ENCODE peak calls at places on chromosome 19, in eight cellular contexts. W, D, Y, H, N, E, Q and P are unnamed samples.

GRCh38 chr19:15936950-15937349 is 2.6 kb upstream of the CYP4F11 start:
- DNase-seq in Q (no peak), D (no peak), Y (no peak), H (no peak), N (no peak), W (no peak), E (no peak), P (no peak)

GRCh38 chr19:1277061-1277460 is 1.7 kb downstream of the FAM174C start:
- DNase-seq in D (no peak), Y (no peak), N (no peak), H (no peak), W (no peak), Q (no peak), E (no peak), P (no peak)

GRCh38 chr19:20858861-20859260 is 64.2 kb upstream of the ZNF85 start:
- DNase-seq in E (no peak), H (no peak), N (no peak), W (no peak), Y (no peak), Q (no peak), D (peak), P (no peak)

GRCh38 chr19:3163230-3163886 is 15.2 kb upstream of the S1PR4 start:
- DNase-seq in D (peak), E (no peak), W (peak), N (peak), Y (no peak), H (peak), Q (peak), P (peak)

GRCh38 chr19:30312582-30313352 is 59.4 kb upstream of the ZNF536 start:
- DNase-seq in D (peak), Q (no peak), E (no peak), W (no peak), Y (no peak), N (no peak), H (no peak), P (no peak)

GRCh38 chr19:10286803-10287737 is at the start of gene ICAM4:
- DNase-seq in Y (no peak), W (no peak), H (peak), N (peak), Q (no peak), D (peak), E (no peak), P (no peak)

GRCh38 chr19:2164020-2164988 is 571 bp downstream of the DOT1L start:
- DNase-seq in H (no peak), W (no peak), N (peak), E (no peak), D (peak), Y (no peak), Q (no peak), P (no peak)

GRCh38 chr19:12721656-12722565 is 1.8 kb downstream of the TNPO2 start:
- DNase-seq in W (peak), D (peak), H (peak), E (no peak), N (peak), Y (no peak), Q (no peak), P (peak)

GRCh38 chr19:39941615-39942507 is 7.4 kb upstream of the FCGBP start:
- DNase-seq in W (peak), N (peak), H (no peak), E (peak), Q (no peak), D (no peak), Y (no peak), P (peak)

GRCh38 chr19:47168065-47168464 is 37.4 kb downstream of the SAE1 start:
- DNase-seq in W (no peak), N (no peak), D (no peak), E (no peak), Y (no peak), H (no peak), Q (no peak), P (no peak)

GRCh38 chr19:39971380-39971841 is 446 bp downstream of the PSMC4 start:
- DNase-seq in E (no peak), W (peak), Y (no peak), H (no peak), N (no peak), D (peak), Q (no peak), P (no peak)

GRCh38 chr19:46373573-46374359 is 26.9 kb downstream of the PPP5C start:
- DNase-seq in H (peak), W (peak), Y (peak), D (peak), Q (no peak), N (no peak), E (no peak), P (peak)

GRCh38 chr19:17932485-17933338 is at the start of gene CCDC124:
- DNase-seq in D (peak), Q (peak), N (peak), E (peak), W (peak), H (peak), Y (peak), P (peak)

GRCh38 chr19:32178841-32179410 is 166.5 kb upstream of the ZNF507 start:
- DNase-seq in W (no peak), Q (no peak), H (no peak), E (no peak), Y (no peak), D (no peak), N (no peak), P (no peak)

GRCh38 chr19:45770192-45771101 is 1.4 kb upstream of the SIX5 start:
- DNase-seq in D (peak), Q (peak), N (peak), E (peak), H (peak), Y (peak), W (peak), P (peak)

GRCh38 chr19:49427855-49428546 is 2.8 kb downstream of the GFY start:
- DNase-seq in H (peak), W (no peak), E (no peak), D (peak), Y (no peak), Q (no peak), N (no peak), P (no peak)

GRCh38 chr19:46990998-46991676 is 28.5 kb upstream of the NPAS1 start:
- DNase-seq in Y (no peak), D (peak), Q (no peak), E (peak), H (peak), N (peak), W (peak), P (peak)

GRCh38 chr19:6229951-6230712 is 49.6 kb downstream of the MLLT1 start:
- DNase-seq in Q (no peak), E (no peak), D (no peak), H (no peak), Y (no peak), N (no peak), W (no peak), P (no peak)

GRCh38 chr19:19403373-19403901 is 2.0 kb upstream of the GATAD2A start:
- DNase-seq in E (no peak), Y (no peak), Q (no peak), W (peak), D (no peak), H (no peak), N (peak), P (peak)

GRCh38 chr19:46748325-46749109 is 2.3 kb upstream of the STRN4 start:
- DNase-seq in N (peak), Y (no peak), H (peak), W (peak), E (no peak), Q (peak), D (peak), P (no peak)

GRCh38 chr19:40294560-40294959 is 9.4 kb upstream of the AKT2 start:
- DNase-seq in Y (no peak), N (no peak), W (no peak), E (no peak), Q (no peak), D (no peak), H (no peak), P (no peak)

GRCh38 chr19:8363803-8364771 is at the start of gene ANGPTL4:
- DNase-seq in Y (no peak), N (peak), H (peak), Q (no peak), E (no peak), W (peak), D (peak), P (peak)

GRCh38 chr19:55341191-55342043 is 1.7 kb downstream of the KMT5C start:
- DNase-seq in Q (no peak), H (peak), E (no peak), W (peak), Y (no peak), D (peak), N (peak), P (peak)

GRCh38 chr19:18867751-18868150 is 28.2 kb downstream of the CERS1 start:
- DNase-seq in E (no peak), Q (no peak), N (no peak), W (no peak), H (no peak), D (no peak), Y (no peak), P (no peak)

GRCh38 chr19:43464089-43464775 is 1.2 kb downstream of the LYPD3 start:
- DNase-seq in N (no peak), H (peak), E (no peak), Y (peak), Q (no peak), D (no peak), W (no peak), P (no peak)

GRCh38 chr19:16078759-16079707 is 2.7 kb downstream of the TPM4 start:
- DNase-seq in D (peak), N (peak), Y (no peak), W (peak), H (peak), Q (no peak), E (peak), P (peak)

GRCh38 chr19:55766466-55766865 is 2.5 kb upstream of the RFPL4AL1 start:
- DNase-seq in Q (no peak), H (no peak), E (no peak), W (no peak), D (no peak), N (no peak), Y (no peak), P (no peak)

GRCh38 chr19:47094557-47095517 is 18.7 kb downstream of the ZC3H4 start:
- DNase-seq in W (no peak), E (no peak), D (no peak), H (no peak), Y (no peak), N (peak), Q (no peak), P (no peak)

GRCh38 chr19:4360081-4360569 is 16.8 kb downstream of the MPND start:
- DNase-seq in D (no peak), H (no peak), Y (no peak), E (no peak), W (no peak), Q (no peak), N (no peak), P (no peak)

GRCh38 chr19:44597131-44597491 is 16.3 kb upstream of the IGSF23 start:
- DNase-seq in W (no peak), Y (no peak), Q (no peak), D (no peak), E (no peak), H (no peak), N (no peak), P (no peak)

GRCh38 chr19:49997709-49998108 is 27.5 kb downstream of the VRK3 start:
- DNase-seq in H (peak), E (no peak), W (peak), Y (no peak), Q (no peak), D (peak), N (peak), P (no peak)

GRCh38 chr19:5823579-5824281 is 15.8 kb downstream of the FUT6 start:
- DNase-seq in Q (no peak), H (peak), N (no peak), E (no peak), D (peak), W (no peak), Y (no peak), P (no peak)

GRCh38 chr19:18919086-18919894 is at the start of the genes COPE and DDX49:
- DNase-seq in H (peak), D (peak), W (peak), Q (peak), E (peak), N (peak), Y (peak), P (peak)

GRCh38 chr19:49766938-49767315 is at the start of gene AP2A1:
- DNase-seq in N (no peak), W (no peak), Q (no peak), E (no peak), D (no peak), Y (no peak), H (no peak), P (no peak)

GRCh38 chr19:39919976-39920375 is 14.5 kb downstream of the FCGBP start:
- DNase-seq in Q (no peak), D (no peak), N (no peak), H (no peak), E (no peak), Y (no peak), W (no peak), P (no peak)

GRCh38 chr19:45442927-45443461 is 19.3 kb upstream of the ERCC1 start:
- DNase-seq in Q (no peak), N (peak), E (no peak), H (peak), Y (no peak), D (peak), W (peak), P (peak)

GRCh38 chr19:17584132-17584531 is 28.7 kb downstream of the COLGALT1 start:
- DNase-seq in Q (no peak), Y (no peak), W (no peak), D (no peak), E (no peak), N (no peak), H (no peak), P (no peak)

GRCh38 chr19:3154957-3155736 is 19.3 kb downstream of the GNA15 start:
- DNase-seq in Y (peak), D (no peak), W (peak), H (peak), E (peak), Q (peak), N (peak), P (peak)

DNA sequence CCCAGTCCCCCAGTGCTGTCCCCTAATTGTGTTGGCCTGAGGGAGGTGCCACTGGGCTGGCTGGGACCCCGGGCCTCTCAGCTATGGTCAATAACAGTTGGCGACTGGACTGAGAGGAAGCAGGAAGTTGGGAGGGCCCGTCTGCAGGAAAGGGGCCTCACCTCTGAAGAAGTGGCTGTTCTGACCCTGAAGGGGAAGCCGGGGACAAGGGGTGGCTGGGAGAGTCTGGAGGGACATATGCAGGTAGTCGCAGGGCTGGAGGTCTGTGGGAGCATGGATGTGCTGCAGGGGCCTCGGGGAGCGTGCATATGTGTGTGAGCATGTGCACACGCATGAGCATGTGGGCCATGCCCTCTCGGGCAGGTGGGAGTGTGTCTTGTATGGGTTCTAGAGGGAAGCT is 5.9 kb downstream of the PKN1 start:
- DNase-seq in W (no peak), E (no peak), Q (no peak), Y (no peak), H (no peak), N (no peak), D (no peak), P (no peak)
- TF ChIP-seq CTCF in W (no peak), E (no peak), Q (no peak), Y (no peak), H (no peak), N (no peak), D (no peak), P (no peak)

GRCh38 chr19:42362342-42362741 is 27.8 kb downstream of the CNFN start:
- DNase-seq in H (no peak), D (no peak), W (no peak), Y (no peak), Q (no peak), N (no peak), E (no peak), P (no peak)
- H3K4me3 ChIP-seq in H (no peak), D (no peak), W (no peak), Y (no peak), Q (no peak), N (no peak), E (no peak), P (no peak)

GRCh38 chr19:38714354-38714778 is 29.9 kb downstream of the CAPN12 start:
- DNase-seq in Q (no peak), W (no peak), D (no peak), N (no peak), E (no peak), H (no peak), Y (no peak), P (no peak)

GRCh38 chr19:38713865-38714264 is 30.4 kb downstream of the CAPN12 start:
- DNase-seq in N (no peak), Y (no peak), Q (no peak), W (no peak), E (no peak), H (no peak), D (no peak), P (no peak)

GRCh38 chr19:38717051-38717450 is 27.2 kb downstream of the CAPN12 start:
- DNase-seq in D (no peak), H (no peak), Y (no peak), E (no peak), N (no peak), W (no peak), Q (no peak), P (no peak)

GRCh38 chr19:38713227-38713649 is 31.0 kb downstream of the CAPN12 start:
- DNase-seq in N (peak), W (no peak), Q (no peak), H (no peak), Y (no peak), E (no peak), D (no peak), P (no peak)

DNA sequence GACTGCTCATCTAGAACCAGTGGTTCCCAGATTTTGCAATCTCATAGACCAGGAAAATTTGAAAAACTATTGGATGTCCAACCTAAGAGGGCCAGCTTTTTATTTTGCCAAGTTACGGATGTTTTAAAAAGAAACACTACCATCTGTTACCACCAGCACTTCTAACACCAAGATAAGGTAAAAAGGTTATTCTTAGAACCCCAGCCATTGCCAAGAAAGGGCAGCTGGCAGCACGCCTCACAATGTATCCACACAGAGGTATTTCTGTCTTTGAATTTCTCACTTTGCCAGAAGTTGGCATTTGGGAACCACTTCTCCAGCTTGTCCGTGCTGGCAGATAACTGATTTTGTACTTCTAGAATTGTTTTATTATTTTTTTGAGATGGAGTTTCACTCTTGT is 28.7 kb downstream of the CAPN12 start:
- DNase-seq in Q (no peak), N (no peak), E (no peak), Y (no peak), D (no peak), W (no peak), H (no peak), P (no peak)
- TF ChIP-seq CTCF in Q (no peak), N (no peak), E (no peak), Y (no peak), D (no peak), W (no peak), H (no peak), P (no peak)

GRCh38 chr19:42270346-42271044 is 1.4 kb downstream of the CIC start:
- DNase-seq in E (no peak), H (no peak), W (peak), Q (peak), D (no peak), N (peak), Y (no peak), P (peak)
- H3K4me3 ChIP-seq in E (peak), H (peak), W (peak), Q (peak), D (peak), N (peak), Y (peak), P (peak)

GRCh38 chr19:51786651-51787494 is 8.1 kb upstream of the FPR3 start:
- DNase-seq in H (no peak), Y (no peak), E (no peak), N (no peak), D (no peak), W (no peak), Q (no peak), P (no peak)

GRCh38 chr19:51784922-51785690 is 9.9 kb upstream of the FPR3 start:
- DNase-seq in W (peak), H (no peak), Y (no peak), E (no peak), N (peak), Q (no peak), D (peak), P (no peak)

GRCh38 chr19:51779703-51780102 is 15.3 kb upstream of the FPR3 start:
- DNase-seq in W (no peak), Q (no peak), H (no peak), N (no peak), E (no peak), D (no peak), Y (no peak), P (no peak)

GRCh38 chr19:51784109-51784785 is 10.7 kb upstream of the FPR3 start:
- DNase-seq in H (no peak), E (no peak), D (no peak), Q (no peak), N (peak), Y (no peak), W (no peak), P (no peak)

DNA sequence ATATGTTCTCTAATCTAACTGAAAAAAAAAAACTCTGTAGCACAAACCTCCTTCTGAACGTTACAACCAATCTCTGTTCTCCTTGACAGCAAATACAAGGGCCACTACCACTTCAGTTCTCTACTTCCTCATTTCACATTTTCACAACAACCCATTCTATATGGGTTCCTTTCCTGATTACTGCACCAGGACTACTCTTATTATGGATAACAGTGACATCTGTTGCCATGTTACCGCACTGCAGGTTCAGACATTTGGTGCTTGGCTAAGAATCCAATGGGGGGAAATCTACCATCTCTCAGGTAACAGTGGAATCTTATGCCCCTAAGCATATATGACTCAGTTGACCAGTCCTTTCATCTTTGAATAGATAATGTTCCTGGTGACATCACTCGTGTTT is 11.6 kb upstream of the FPR3 start:
- DNase-seq in H (no peak), Y (no peak), N (peak), W (peak), Q (no peak), D (peak), E (no peak), P (no peak)
- TF ChIP-seq CTCF in H (peak), Y (no peak), N (peak), W (peak), Q (no peak), D (peak), E (no peak), P (peak)

GRCh38 chr19:34309368-34310138 is 55.2 kb downstream of the GARRE1 start:
- DNase-seq in N (no peak), E (no peak), W (no peak), H (no peak), Q (no peak), D (no peak), Y (no peak), P (no peak)
- H3K4me3 ChIP-seq in N (no peak), E (no peak), W (no peak), H (no peak), Q (no peak), D (no peak), Y (no peak), P (no peak)

DNA sequence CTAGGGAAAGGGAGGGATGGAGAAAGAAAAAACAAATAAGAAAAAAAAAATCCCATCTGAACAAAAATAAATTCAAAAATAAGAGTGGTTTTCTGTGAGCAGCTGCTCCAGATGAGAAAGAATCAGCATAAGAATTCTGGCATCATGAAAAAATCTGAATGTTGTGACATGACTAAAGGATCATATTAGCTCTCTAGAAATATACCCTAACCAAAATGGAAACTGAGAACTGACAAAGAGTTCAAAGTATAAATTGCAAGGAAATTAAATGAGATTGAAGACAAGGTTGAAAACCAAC is 579.0 kb downstream of the UQCRFS1 start:
- DNase-seq in D (no peak), W (no peak), E (no peak), Q (no peak), H (no peak), N (no peak), Y (no peak), P (no peak)
- TF ChIP-seq CTCF in D (no peak), W (no peak), E (no peak), Q (no peak), H (no peak), N (no peak), Y (peak), P (no peak)

GRCh38 chr19:11642902-11643301 is 45.6 kb downstream of the ZNF627 start:
- DNase-seq in D (no peak), N (no peak), Q (no peak), H (no peak), W (no peak), Y (no peak), E (no peak), P (no peak)
- H3K4me3 ChIP-seq in D (no peak), N (no peak), Q (no peak), H (no peak), W (no peak), Y (no peak), E (no peak), P (no peak)